ENCODE peak calls at places on chromosomes 6 and 20, in ten cellular contexts. S, E, M, I, B, W, K, T, Z and V are unnamed samples. For H3K4me1, the result is how much of the 10 kb centered on the place peaks cover.

GRCh38 chr20:20690676-20691476 is 21.6 kb downstream of the RALGAPA2 start:
- DNase-seq in S (no peak), E (no peak), M (no peak), I (no peak), B (no peak), W (peak), K (no peak), T (no peak), Z (no peak), V (peak)

GRCh38 chr20:41287327-41287726 is 30.2 kb downstream of the ZHX3 start:
- DNase-seq in S (peak), E (no peak), M (no peak), I (no peak), B (no peak), W (peak), K (no peak), T (no peak), Z (no peak), V (no peak)

GRCh38 chr20:44067650-44068081 is 119.3 kb downstream of the JPH2 start:
- DNase-seq in S (no peak), E (peak), M (no peak), I (peak), B (no peak), W (no peak), K (no peak), T (no peak), Z (peak), V (no peak)

GRCh38 chr20:60246751-60247150 is 288.5 kb downstream of the CDH26 start:
- DNase-seq in S (no peak), E (no peak), M (peak), I (no peak), B (no peak), W (no peak), K (no peak), T (no peak), Z (no peak), V (no peak)

GRCh38 chr6:170313716-170314295 is 7.2 kb downstream of the FAM120B start:
- DNase-seq in S (no peak), E (no peak), M (no peak), I (no peak), B (no peak), W (no peak), K (no peak), T (no peak), Z (no peak), V (no peak)

GRCh38 chr6:5457983-5458683 is 196.8 kb downstream of the FARS2 start:
- DNase-seq in S (peak), E (no peak), M (no peak), I (peak), B (peak), W (no peak), K (peak), T (no peak), Z (peak), V (no peak)

GRCh38 chr20:41531876-41532275 is 86.3 kb downstream of the CHD6 start:
- DNase-seq in S (no peak), E (no peak), M (no peak), I (no peak), B (no peak), W (no peak), K (no peak), T (no peak), Z (no peak), V (no peak)

GRCh38 chr6:139452176-139452876 is 77.9 kb upstream of the CITED2 start:
- DNase-seq in S (peak), E (no peak), M (no peak), I (no peak), B (peak), W (peak), K (no peak), T (no peak), Z (no peak), V (no peak)

GRCh38 chr6:134446228-134446848 is 128.4 kb upstream of the SGK1 start:
- DNase-seq in S (peak), E (no peak), M (no peak), I (no peak), B (no peak), W (peak), K (no peak), T (no peak), Z (no peak), V (no peak)

GRCh38 chr20:36454664-36455427 is 86.5 kb upstream of the MYL9 start:
- DNase-seq in S (peak), E (peak), M (no peak), I (peak), B (no peak), W (no peak), K (peak), T (no peak), Z (peak), V (no peak)

GRCh38 chr6:169212436-169212835 is 41.2 kb downstream of the THBS2 start:
- DNase-seq in S (no peak), E (no peak), M (no peak), I (no peak), B (no peak), W (peak), K (no peak), T (no peak), Z (no peak), V (no peak)

GRCh38 chr20:43983359-43983758 is 68.7 kb downstream of the TOX2 start:
- DNase-seq in S (no peak), E (no peak), M (no peak), I (no peak), B (no peak), W (no peak), K (no peak), T (no peak), Z (no peak), V (no peak)

GRCh38 chr6:42520786-42521607 is 42.8 kb upstream of the UBR2 start:
- DNase-seq in S (peak), E (no peak), M (no peak), I (no peak), B (peak), W (peak), K (no peak), T (no peak), Z (no peak), V (no peak)

GRCh38 chr6:25173951-25174474 is 105.2 kb upstream of the CARMIL1 start:
- DNase-seq in S (peak), E (no peak), M (no peak), I (peak), B (peak), W (peak), K (no peak), T (no peak), Z (no peak), V (no peak)

GRCh38 chr6:42354707-42355106 is 97.0 kb downstream of the TRERF1 start:
- DNase-seq in S (no peak), E (no peak), M (no peak), I (no peak), B (no peak), W (no peak), K (no peak), T (no peak), Z (no peak), V (no peak)

GRCh38 chr6:129500958-129501381 is 209.0 kb downstream of the ARHGAP18 start:
- DNase-seq in S (peak), E (no peak), M (no peak), I (no peak), B (no peak), W (peak), K (no peak), T (no peak), Z (no peak), V (no peak)

GRCh38 chr6:36334832-36335459 is 1.7 kb downstream of the BNIP5 start:
- DNase-seq in S (no peak), E (no peak), M (no peak), I (no peak), B (peak), W (no peak), K (no peak), T (peak), Z (peak), V (no peak)

GRCh38 chr6:11605507-11605905 is 68.0 kb downstream of the TMEM170B start:
- DNase-seq in S (no peak), E (no peak), M (no peak), I (no peak), B (no peak), W (no peak), K (no peak), T (no peak), Z (no peak), V (no peak)

GRCh38 chr6:14354919-14355572 is 237.5 kb downstream of the CD83 start:
- DNase-seq in S (peak), E (no peak), M (peak), I (no peak), B (no peak), W (peak), K (peak), T (peak), Z (peak), V (peak)

DNA sequence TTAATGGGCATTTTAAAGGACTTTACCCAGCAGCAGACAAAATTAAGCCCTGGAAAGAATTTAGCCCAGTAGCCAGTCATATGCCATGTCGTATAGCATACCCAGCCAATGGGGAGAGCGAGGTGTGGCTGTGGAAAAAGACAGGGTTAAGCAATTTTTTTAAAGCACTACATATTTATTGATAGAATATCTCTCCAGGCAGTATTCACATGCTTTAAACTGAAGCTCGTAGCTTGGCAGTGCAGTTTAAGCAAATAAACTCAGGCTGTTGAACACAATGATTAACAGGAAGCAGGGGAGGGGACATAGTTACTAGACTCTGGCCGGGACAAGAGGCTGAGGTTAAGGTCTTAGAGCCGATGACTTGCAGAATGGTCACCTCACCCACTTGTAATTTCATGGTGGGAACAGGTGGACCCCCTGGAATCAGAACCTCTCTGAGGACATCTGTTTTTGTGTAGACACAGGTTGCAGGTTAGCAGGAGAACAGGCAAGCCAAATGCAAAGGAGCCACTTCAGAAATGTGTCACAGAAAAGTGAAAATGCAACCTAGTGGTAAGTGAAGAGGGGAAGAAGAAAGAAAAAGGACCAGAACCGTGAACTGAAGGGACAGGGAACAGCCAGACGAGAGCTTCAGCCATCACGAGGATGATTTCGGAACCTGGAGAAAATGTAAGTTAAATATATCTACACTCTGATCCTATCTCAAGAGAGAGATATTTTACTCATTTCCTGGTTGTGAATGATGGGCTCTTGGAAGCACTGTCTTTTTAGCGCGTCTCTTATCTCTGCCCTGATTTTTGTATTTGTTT is 7.2 kb downstream of the GCNT2 start:
- DNase-seq in S (no peak), E (no peak), M (no peak), I (no peak), B (peak), W (peak), K (no peak), T (peak), Z (peak), V (no peak)
- H3K4me1 ChIP-seq in S (under half), E (under half), M (under half), I (under half), B (under half), W (under half), K (under half), T (under half), Z (under half), V (under half)

DNA sequence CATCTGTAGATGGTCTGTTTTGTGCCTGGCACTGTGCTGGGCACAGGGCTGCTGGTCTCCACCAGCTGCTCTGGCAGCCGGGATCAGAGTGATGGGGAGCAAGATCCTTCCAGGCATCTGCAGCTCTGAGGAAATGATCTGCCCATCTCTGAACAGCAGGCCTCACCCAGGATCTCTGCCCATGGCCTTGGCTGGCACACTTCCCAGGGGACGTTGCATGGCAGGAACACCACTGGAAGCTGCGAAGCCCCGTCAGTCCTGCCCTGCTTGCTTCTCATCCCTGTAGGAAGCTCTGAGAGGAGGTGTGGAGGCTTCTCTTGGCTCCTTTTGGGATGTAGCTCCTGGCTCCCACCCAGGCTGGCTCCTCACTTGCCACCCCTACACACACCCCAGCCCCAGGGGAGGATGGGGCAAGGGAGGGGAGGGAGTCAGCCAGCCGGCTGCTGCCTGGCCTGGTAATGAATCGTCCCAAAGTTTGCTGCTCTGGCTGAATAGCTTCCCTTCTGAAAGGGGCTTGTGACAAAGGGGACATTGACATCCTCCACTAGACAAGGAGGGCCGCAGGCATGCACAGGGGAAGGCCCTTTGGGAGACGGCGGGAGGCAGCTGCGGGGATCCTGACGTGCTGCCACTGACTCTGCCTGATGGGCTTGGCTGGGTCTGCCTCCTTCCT is 108.9 kb downstream of the VEGFA start:
- DNase-seq in S (peak), E (peak), M (no peak), I (no peak), B (no peak), W (peak), K (no peak), T (no peak), Z (peak), V (no peak)
- H3K4me1 ChIP-seq in S (under half), E (under half), M (under half), I (under half), B (under half), W (under half), K (under half), T (under half), Z (under half), V (under half)

DNA sequence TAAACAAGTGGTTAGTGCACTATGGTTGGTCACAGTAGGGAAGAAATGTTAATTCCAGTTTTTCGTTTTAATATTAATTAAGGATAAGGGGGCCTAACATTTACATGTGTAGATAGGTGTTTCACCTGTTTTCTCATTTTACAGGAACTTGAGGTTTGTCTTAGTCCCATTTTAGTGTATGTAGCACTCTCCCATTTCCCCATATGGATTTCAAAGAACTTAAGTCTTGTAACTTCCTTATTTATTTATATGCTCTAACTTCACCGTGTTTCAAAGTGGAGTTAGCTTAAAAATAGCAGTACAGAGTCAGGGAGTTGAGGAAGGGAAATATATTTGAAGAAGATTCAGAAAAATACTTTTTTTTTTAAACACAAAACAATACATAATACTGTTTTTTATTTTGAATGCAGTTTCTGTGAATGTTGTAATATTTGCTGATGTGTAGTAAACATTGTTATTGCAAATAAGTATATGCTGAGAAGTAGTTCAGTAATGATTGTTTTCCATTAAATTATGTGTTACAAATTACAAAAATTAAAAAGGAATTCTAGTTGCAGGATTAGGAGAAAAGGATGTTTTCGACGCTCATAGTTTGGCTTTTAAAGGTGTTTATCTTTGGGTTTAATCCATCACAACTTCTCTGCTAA is 3.5 kb downstream of the SCAF8 start:
- DNase-seq in S (no peak), E (no peak), M (no peak), I (no peak), B (no peak), W (no peak), K (no peak), T (no peak), Z (no peak), V (no peak)
- H3K4me1 ChIP-seq in S (under half), E (half or more), M (half or more), I (half or more), B (under half), W (under half), K (half or more), T (half or more), Z (half or more), V (under half)

GRCh38 chr20:48824830-48825550 is 2.8 kb downstream of the PREX1 start:
- DNase-seq in S (no peak), E (no peak), M (no peak), I (no peak), B (no peak), W (no peak), K (no peak), T (no peak), Z (no peak), V (no peak)
- H3K4me1 ChIP-seq in S (under half), E (half or more), M (under half), I (under half), B (under half), W (under half), K (half or more), T (under half), Z (half or more), V (under half)

GRCh38 chr6:15370730-15371129 is 124.9 kb downstream of the JARID2 start:
- DNase-seq in S (no peak), E (no peak), M (no peak), I (no peak), B (no peak), W (no peak), K (no peak), T (no peak), Z (no peak), V (no peak)

GRCh38 chr6:15369838-15370237 is 124.0 kb downstream of the JARID2 start:
- DNase-seq in S (peak), E (no peak), M (no peak), I (no peak), B (no peak), W (no peak), K (no peak), T (no peak), Z (no peak), V (no peak)

GRCh38 chr6:15366879-15367278 is 121.0 kb downstream of the JARID2 start:
- DNase-seq in S (no peak), E (no peak), M (no peak), I (no peak), B (no peak), W (no peak), K (no peak), T (no peak), Z (no peak), V (no peak)

GRCh38 chr6:15368186-15368585 is 122.3 kb downstream of the JARID2 start:
- DNase-seq in S (peak), E (no peak), M (no peak), I (no peak), B (no peak), W (peak), K (no peak), T (no peak), Z (no peak), V (no peak)

GRCh38 chr6:15368873-15369272 is 123.0 kb downstream of the JARID2 start:
- DNase-seq in S (no peak), E (no peak), M (no peak), I (no peak), B (no peak), W (no peak), K (no peak), T (no peak), Z (no peak), V (no peak)
- H3K4me1 ChIP-seq in S (under half), E (under half), M (under half), I (half or more), B (under half), W (under half), K (half or more), T (under half), Z (half or more), V (under half)

DNA sequence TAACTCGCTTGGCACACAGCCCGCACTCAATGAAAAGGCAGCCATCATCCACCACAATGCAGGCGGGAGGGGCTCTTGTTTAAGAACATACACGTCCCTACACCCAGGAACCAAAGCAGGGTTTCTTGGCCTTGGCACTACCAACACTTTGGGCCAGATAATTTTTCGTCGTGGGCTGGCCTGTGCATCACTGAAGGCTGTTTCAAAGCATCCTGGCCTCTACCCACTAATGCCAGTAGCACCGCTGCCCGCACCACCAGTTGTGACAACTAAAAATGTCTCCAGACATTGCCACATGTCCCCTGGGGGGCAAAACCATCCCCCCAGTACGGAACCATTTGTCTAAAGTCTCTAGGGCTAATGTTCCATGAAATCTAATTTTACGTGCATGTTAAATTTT is 13.0 kb downstream of the UQCC2 start:
- DNase-seq in S (no peak), E (peak), M (no peak), I (peak), B (no peak), W (no peak), K (peak), T (no peak), Z (no peak), V (no peak)
- H3K4me1 ChIP-seq in S (under half), E (half or more), M (under half), I (under half), B (under half), W (under half), K (half or more), T (under half), Z (under half), V (under half)